ENCODE peak calls at places on chromosome 15, in ten cellular contexts. One of them, this sample, is unnamed.

GRCh38 chr15:71386448-71387236 is 271.4 kb downstream of the THSD4 start:
- DNase-seq in uterus: no peak
- DNase-seq in right lobe of liver: no peak
- DNase-seq in heart right ventricle: no peak
- DNase-seq in naive thymus-derived CD4-positive, alpha-beta T cell: no peak
- DNase-seq in AG04450: no peak
- DNase-seq in body of pancreas: peak; percentile 9
- DNase-seq in right atrium auricular region: no peak
- DNase-seq in effector memory CD4-positive, alpha-beta T cell: no peak
- DNase-seq in sigmoid colon: no peak
- DNase-seq in this sample: no peak

GRCh38 chr15:31346367-31347066 is 19.9 kb downstream of the KLF13 start:
- DNase-seq in uterus: no peak
- DNase-seq in right lobe of liver: peak; percentile 51
- DNase-seq in heart right ventricle: no peak
- DNase-seq in naive thymus-derived CD4-positive, alpha-beta T cell: no peak
- DNase-seq in AG04450: no peak
- DNase-seq in body of pancreas: no peak
- DNase-seq in right atrium auricular region: no peak
- DNase-seq in effector memory CD4-positive, alpha-beta T cell: no peak
- DNase-seq in sigmoid colon: no peak
- DNase-seq in this sample: no peak

GRCh38 chr15:101201411-101202174 is 50.3 kb downstream of the CHSY1 start:
- DNase-seq in uterus: peak; percentile 89
- DNase-seq in right lobe of liver: no peak
- DNase-seq in heart right ventricle: peak; percentile 84
- DNase-seq in naive thymus-derived CD4-positive, alpha-beta T cell: no peak
- DNase-seq in AG04450: peak; percentile 93
- DNase-seq in body of pancreas: peak; percentile 82
- DNase-seq in right atrium auricular region: peak; percentile 97
- DNase-seq in effector memory CD4-positive, alpha-beta T cell: no peak
- DNase-seq in sigmoid colon: peak; percentile 96
- DNase-seq in this sample: peak; percentile 26

GRCh38 chr15:84633311-84634227 is 20.5 kb downstream of the WDR73 start:
- DNase-seq in uterus: peak; percentile 63
- DNase-seq in right lobe of liver: peak; percentile 82
- DNase-seq in heart right ventricle: peak; percentile 78
- DNase-seq in naive thymus-derived CD4-positive, alpha-beta T cell: peak; percentile 66
- DNase-seq in AG04450: no peak
- DNase-seq in body of pancreas: peak; percentile 75
- DNase-seq in right atrium auricular region: peak; percentile 73
- DNase-seq in effector memory CD4-positive, alpha-beta T cell: peak; percentile 53
- DNase-seq in sigmoid colon: peak; percentile 83
- DNase-seq in this sample: peak; percentile 43

GRCh38 chr15:34883042-34883441 is 86.5 kb downstream of the AQR start:
- DNase-seq in uterus: no peak
- DNase-seq in right lobe of liver: no peak
- DNase-seq in heart right ventricle: no peak
- DNase-seq in naive thymus-derived CD4-positive, alpha-beta T cell: no peak
- DNase-seq in AG04450: no peak
- DNase-seq in body of pancreas: no peak
- DNase-seq in right atrium auricular region: no peak
- DNase-seq in effector memory CD4-positive, alpha-beta T cell: no peak
- DNase-seq in sigmoid colon: no peak
- DNase-seq in this sample: no peak

GRCh38 chr15:38627684-38628277 is 63.2 kb upstream of the RASGRP1 start:
- DNase-seq in uterus: no peak
- DNase-seq in right lobe of liver: no peak
- DNase-seq in heart right ventricle: no peak
- DNase-seq in naive thymus-derived CD4-positive, alpha-beta T cell: no peak
- DNase-seq in AG04450: no peak
- DNase-seq in body of pancreas: no peak
- DNase-seq in right atrium auricular region: no peak
- DNase-seq in effector memory CD4-positive, alpha-beta T cell: no peak
- DNase-seq in sigmoid colon: no peak
- DNase-seq in this sample: no peak

GRCh38 chr15:63601026-63601726 is 4.0 kb downstream of the FBXL22 start:
- DNase-seq in uterus: peak; percentile 33
- DNase-seq in right lobe of liver: no peak
- DNase-seq in heart right ventricle: peak; percentile 37
- DNase-seq in naive thymus-derived CD4-positive, alpha-beta T cell: peak; percentile 66
- DNase-seq in AG04450: no peak
- DNase-seq in body of pancreas: peak; percentile 39
- DNase-seq in right atrium auricular region: no peak
- DNase-seq in effector memory CD4-positive, alpha-beta T cell: peak; percentile 42
- DNase-seq in sigmoid colon: peak; percentile 71
- DNase-seq in this sample: peak; percentile 64

GRCh38 chr15:28936481-28936881 is 50.7 kb downstream of the APBA2 start:
- DNase-seq in uterus: no peak
- DNase-seq in right lobe of liver: no peak
- DNase-seq in heart right ventricle: no peak
- DNase-seq in naive thymus-derived CD4-positive, alpha-beta T cell: no peak
- DNase-seq in AG04450: no peak
- DNase-seq in body of pancreas: no peak
- DNase-seq in right atrium auricular region: no peak
- DNase-seq in effector memory CD4-positive, alpha-beta T cell: no peak
- DNase-seq in sigmoid colon: peak; percentile 52
- DNase-seq in this sample: no peak

GRCh38 chr15:92322566-92323355 is 70.9 kb upstream of the ST8SIA2 start:
- DNase-seq in uterus: no peak
- DNase-seq in right lobe of liver: no peak
- DNase-seq in heart right ventricle: peak; percentile 16
- DNase-seq in naive thymus-derived CD4-positive, alpha-beta T cell: no peak
- DNase-seq in AG04450: no peak
- DNase-seq in body of pancreas: no peak
- DNase-seq in right atrium auricular region: no peak
- DNase-seq in effector memory CD4-positive, alpha-beta T cell: no peak
- DNase-seq in sigmoid colon: no peak
- DNase-seq in this sample: no peak

GRCh38 chr15:61367953-61368352 is 138.9 kb upstream of the RORA start:
- DNase-seq in uterus: no peak
- DNase-seq in right lobe of liver: no peak
- DNase-seq in heart right ventricle: no peak
- DNase-seq in naive thymus-derived CD4-positive, alpha-beta T cell: no peak
- DNase-seq in AG04450: no peak
- DNase-seq in body of pancreas: no peak
- DNase-seq in right atrium auricular region: no peak
- DNase-seq in effector memory CD4-positive, alpha-beta T cell: no peak
- DNase-seq in sigmoid colon: no peak
- DNase-seq in this sample: no peak

GRCh38 chr15:41416162-41416741 is 643 bp upstream of the RTF1 start:
- DNase-seq in uterus: no peak
- DNase-seq in right lobe of liver: no peak
- DNase-seq in heart right ventricle: no peak
- DNase-seq in naive thymus-derived CD4-positive, alpha-beta T cell: no peak
- DNase-seq in AG04450: no peak
- DNase-seq in body of pancreas: no peak
- DNase-seq in right atrium auricular region: no peak
- DNase-seq in effector memory CD4-positive, alpha-beta T cell: no peak
- DNase-seq in sigmoid colon: no peak
- DNase-seq in this sample: no peak

GRCh38 chr15:89335289-89336041 is 841 bp upstream of the POLG start:
- DNase-seq in uterus: peak; percentile 21
- DNase-seq in right lobe of liver: no peak
- DNase-seq in heart right ventricle: no peak
- DNase-seq in naive thymus-derived CD4-positive, alpha-beta T cell: no peak
- DNase-seq in AG04450: no peak
- DNase-seq in body of pancreas: peak; percentile 35
- DNase-seq in right atrium auricular region: peak; percentile 62
- DNase-seq in effector memory CD4-positive, alpha-beta T cell: no peak
- DNase-seq in sigmoid colon: peak; percentile 74
- DNase-seq in this sample: peak; percentile 89

GRCh38 chr15:89332446-89332845 is 2.2 kb downstream of the POLG start:
- DNase-seq in uterus: no peak
- DNase-seq in right lobe of liver: no peak
- DNase-seq in heart right ventricle: no peak
- DNase-seq in naive thymus-derived CD4-positive, alpha-beta T cell: no peak
- DNase-seq in AG04450: no peak
- DNase-seq in body of pancreas: no peak
- DNase-seq in right atrium auricular region: no peak
- DNase-seq in effector memory CD4-positive, alpha-beta T cell: no peak
- DNase-seq in sigmoid colon: no peak
- DNase-seq in this sample: peak; percentile 46

GRCh38 chr15:89333011-89333860 is 1.4 kb downstream of the POLG start:
- DNase-seq in uterus: no peak
- DNase-seq in right lobe of liver: no peak
- DNase-seq in heart right ventricle: no peak
- DNase-seq in naive thymus-derived CD4-positive, alpha-beta T cell: no peak
- DNase-seq in AG04450: no peak
- DNase-seq in body of pancreas: no peak
- DNase-seq in right atrium auricular region: no peak
- DNase-seq in effector memory CD4-positive, alpha-beta T cell: no peak
- DNase-seq in sigmoid colon: peak; percentile 61
- DNase-seq in this sample: peak; percentile 41

GRCh38 chr15:89333959-89334509 is 590 bp downstream of the POLG start:
- DNase-seq in uterus: no peak
- DNase-seq in right lobe of liver: no peak
- DNase-seq in heart right ventricle: no peak
- DNase-seq in naive thymus-derived CD4-positive, alpha-beta T cell: no peak
- DNase-seq in AG04450: no peak
- DNase-seq in body of pancreas: no peak
- DNase-seq in right atrium auricular region: peak; percentile 61
- DNase-seq in effector memory CD4-positive, alpha-beta T cell: no peak
- DNase-seq in sigmoid colon: peak; percentile 66
- DNase-seq in this sample: no peak

DNA sequence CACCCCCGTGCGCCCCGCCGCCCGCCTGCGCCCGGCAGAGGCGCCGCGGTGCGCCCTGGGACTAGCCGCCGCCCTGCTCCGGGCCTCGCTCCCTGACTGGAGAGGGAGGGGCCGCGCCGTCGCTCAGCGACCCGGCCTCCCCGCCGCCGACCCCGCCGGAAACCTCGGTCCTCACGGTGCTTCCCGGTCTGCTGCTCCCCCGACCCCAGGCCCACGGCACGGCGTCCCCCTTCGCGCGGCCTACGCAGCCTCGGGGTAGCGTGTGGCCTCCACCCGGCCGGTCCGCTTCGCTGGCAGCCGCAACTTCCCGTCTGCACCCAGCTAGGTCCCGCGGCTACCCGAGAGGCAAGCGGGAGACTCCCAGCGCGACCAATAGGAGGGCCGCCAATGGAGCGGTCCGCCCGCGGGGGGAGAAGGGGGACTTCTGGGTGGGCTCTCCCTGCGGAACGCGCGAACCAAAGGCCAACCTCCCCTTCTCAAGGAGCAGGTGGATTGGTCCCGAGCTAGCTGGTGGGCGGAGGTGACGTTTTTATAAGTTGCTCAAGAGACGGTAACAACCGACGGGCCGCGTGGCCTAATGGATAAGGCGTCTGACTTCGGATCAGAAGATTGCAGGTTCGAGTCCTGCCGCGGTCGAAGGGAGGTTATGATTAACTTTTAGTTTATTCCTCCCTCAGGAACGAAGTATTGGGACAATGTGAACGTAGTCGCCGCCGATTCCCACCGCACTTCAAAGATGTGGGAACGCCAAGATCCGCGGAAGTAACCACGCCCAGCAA is at the start of gene POLG:
- DNase-seq in uterus: peak; percentile 99
- DNase-seq in right lobe of liver: peak; percentile 99
- DNase-seq in heart right ventricle: peak; percentile 98
- DNase-seq in naive thymus-derived CD4-positive, alpha-beta T cell: peak; percentile 100
- DNase-seq in AG04450: peak; percentile 99
- DNase-seq in body of pancreas: peak; percentile 99
- DNase-seq in right atrium auricular region: peak; percentile 99
- DNase-seq in effector memory CD4-positive, alpha-beta T cell: peak; percentile 99
- DNase-seq in sigmoid colon: peak; percentile 100
- DNase-seq in this sample: peak; percentile 97
- H3K4me3 ChIP-seq in uterus: peak within 1 kb of the TSS; percentile 86
- H3K4me3 ChIP-seq in right lobe of liver: peak within 1 kb of the TSS; percentile 98
- H3K4me3 ChIP-seq in heart right ventricle: peak within 1 kb of the TSS; percentile 99
- H3K4me3 ChIP-seq in naive thymus-derived CD4-positive, alpha-beta T cell: peak within 1 kb of the TSS; percentile 91
- H3K4me3 ChIP-seq in AG04450: peak within 1 kb of the TSS; percentile 87
- H3K4me3 ChIP-seq in body of pancreas: peak within 1 kb of the TSS; percentile 50
- H3K4me3 ChIP-seq in right atrium auricular region: peak within 1 kb of the TSS; percentile 86
- H3K4me3 ChIP-seq in effector memory CD4-positive, alpha-beta T cell: peak within 1 kb of the TSS; percentile 73
- H3K4me3 ChIP-seq in sigmoid colon: peak within 1 kb of the TSS; percentile 61
- H3K4me3 ChIP-seq in this sample: peak within 1 kb of the TSS; percentile 68

GRCh38 chr15:66594836-66595235 is 29.0 kb upstream of the LCTL start:
- DNase-seq in uterus: no peak
- DNase-seq in right lobe of liver: no peak
- DNase-seq in heart right ventricle: no peak
- DNase-seq in naive thymus-derived CD4-positive, alpha-beta T cell: no peak
- DNase-seq in AG04450: no peak
- DNase-seq in body of pancreas: no peak
- DNase-seq in right atrium auricular region: no peak
- DNase-seq in effector memory CD4-positive, alpha-beta T cell: no peak
- DNase-seq in sigmoid colon: no peak
- DNase-seq in this sample: no peak
- H3K27ac ChIP-seq in uterus: no peak overlapping the region
- H3K27ac ChIP-seq in right lobe of liver: no peak overlapping the region
- H3K27ac ChIP-seq in heart right ventricle: no peak overlapping the region
- H3K27ac ChIP-seq in naive thymus-derived CD4-positive, alpha-beta T cell: no peak overlapping the region
- H3K27ac ChIP-seq in AG04450: no peak overlapping the region
- H3K27ac ChIP-seq in body of pancreas: no peak overlapping the region
- H3K27ac ChIP-seq in right atrium auricular region: no peak overlapping the region
- H3K27ac ChIP-seq in effector memory CD4-positive, alpha-beta T cell: no peak overlapping the region
- H3K27ac ChIP-seq in sigmoid colon: no peak overlapping the region
- H3K27ac ChIP-seq in this sample: no peak overlapping the region

DNA sequence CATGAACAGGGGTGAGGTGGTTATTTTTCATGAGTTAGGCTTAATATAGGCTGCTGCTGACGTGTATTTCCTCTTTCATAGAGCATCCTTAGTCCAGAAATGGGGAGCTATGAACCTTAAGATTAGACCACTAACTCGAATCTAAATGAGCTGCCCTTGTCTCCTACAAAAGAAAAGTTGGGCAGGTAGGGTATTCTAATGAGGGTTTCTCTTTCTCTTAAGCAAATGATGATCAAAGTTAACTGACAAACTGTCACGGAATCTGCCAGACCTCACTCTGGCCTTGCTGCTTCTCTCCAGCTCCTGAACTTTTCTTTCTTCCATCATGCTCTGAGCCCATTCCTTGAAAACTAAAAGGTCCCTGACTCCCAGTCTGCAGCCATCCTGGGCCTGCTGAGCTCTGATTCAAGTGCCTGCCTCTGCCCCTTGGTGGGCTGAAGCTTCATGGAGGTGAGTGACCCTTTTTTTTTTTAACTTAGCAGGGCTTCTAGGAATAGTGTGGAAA is at the start of gene TRIM69:
- DNase-seq in uterus: no peak
- DNase-seq in right lobe of liver: no peak
- DNase-seq in heart right ventricle: no peak
- DNase-seq in naive thymus-derived CD4-positive, alpha-beta T cell: no peak
- DNase-seq in AG04450: no peak
- DNase-seq in body of pancreas: no peak
- DNase-seq in right atrium auricular region: no peak
- DNase-seq in effector memory CD4-positive, alpha-beta T cell: no peak
- DNase-seq in sigmoid colon: no peak
- DNase-seq in this sample: no peak
- H3K4me3 ChIP-seq in uterus: no peak within 1 kb of the TSS
- H3K4me3 ChIP-seq in right lobe of liver: no peak within 1 kb of the TSS
- H3K4me3 ChIP-seq in heart right ventricle: no peak within 1 kb of the TSS
- H3K4me3 ChIP-seq in naive thymus-derived CD4-positive, alpha-beta T cell: peak within 1 kb of the TSS; percentile 43
- H3K4me3 ChIP-seq in AG04450: no peak within 1 kb of the TSS
- H3K4me3 ChIP-seq in body of pancreas: no peak within 1 kb of the TSS
- H3K4me3 ChIP-seq in right atrium auricular region: no peak within 1 kb of the TSS
- H3K4me3 ChIP-seq in effector memory CD4-positive, alpha-beta T cell: peak within 1 kb of the TSS; percentile 28
- H3K4me3 ChIP-seq in sigmoid colon: no peak within 1 kb of the TSS
- H3K4me3 ChIP-seq in this sample: no peak within 1 kb of the TSS

DNA sequence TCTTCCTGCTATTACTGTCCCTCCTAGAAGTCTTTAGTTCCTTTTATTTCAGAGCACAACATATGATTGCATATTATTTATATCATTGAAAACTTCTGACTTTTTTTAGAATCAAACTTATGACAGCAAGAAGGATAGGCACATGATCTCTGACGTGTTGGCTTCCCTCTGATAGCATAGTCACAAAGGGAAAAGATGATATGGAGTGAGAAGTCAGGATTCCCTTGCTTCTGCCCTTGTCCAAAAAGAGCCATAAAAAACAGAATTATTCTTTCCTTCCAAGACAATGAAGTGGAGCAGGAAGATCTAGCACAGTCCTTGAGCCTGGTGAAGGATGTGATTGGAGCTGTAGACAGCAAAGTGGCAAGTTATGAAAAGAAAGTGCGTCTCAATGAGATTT is 71.9 kb downstream of the KLHL25 start:
- DNase-seq in uterus: no peak
- DNase-seq in right lobe of liver: no peak
- DNase-seq in heart right ventricle: no peak
- DNase-seq in naive thymus-derived CD4-positive, alpha-beta T cell: no peak
- DNase-seq in AG04450: no peak
- DNase-seq in body of pancreas: no peak
- DNase-seq in right atrium auricular region: no peak
- DNase-seq in effector memory CD4-positive, alpha-beta T cell: no peak
- DNase-seq in sigmoid colon: no peak
- DNase-seq in this sample: no peak
- H3K27ac ChIP-seq in uterus: peak overlapping the region; percentile 98
- H3K27ac ChIP-seq in right lobe of liver: peak overlapping the region; percentile 49
- H3K27ac ChIP-seq in heart right ventricle: peak overlapping the region; percentile 47
- H3K27ac ChIP-seq in naive thymus-derived CD4-positive, alpha-beta T cell: peak overlapping the region; percentile 34
- H3K27ac ChIP-seq in AG04450: no peak overlapping the region
- H3K27ac ChIP-seq in body of pancreas: no peak overlapping the region
- H3K27ac ChIP-seq in right atrium auricular region: peak overlapping the region; percentile 87
- H3K27ac ChIP-seq in effector memory CD4-positive, alpha-beta T cell: peak overlapping the region; percentile 1
- H3K27ac ChIP-seq in sigmoid colon: no peak overlapping the region
- H3K27ac ChIP-seq in this sample: no peak overlapping the region

This sample was measured in DND-41.